ENCODE peak calls at places on chromosomes 5 and 9, in ten cellular contexts. T, V, N, U, G, E, Y, P, D and W are unnamed samples.

GRCh38 chr9:88179080-88179521 is 40.8 kb upstream of the SPATA31C2 start:
- DNase-seq in Y (no peak), T (no peak), E (no peak), G (no peak), N (no peak), V (no peak), U (no peak), D (no peak), P (no peak), W (no peak)

GRCh38 chr9:74496819-74497749 is at the start of gene RORB:
- DNase-seq in P (no peak), Y (peak; percentile 77), D (no peak), U (peak; percentile 23), E (peak; percentile 71), N (peak; percentile 16), V (peak; percentile 56), G (no peak), T (peak; percentile 4), W (peak; percentile 54)

GRCh38 chr5:91219803-91220371 is 163.2 kb downstream of the ARRDC3 start:
- DNase-seq in E (peak; percentile 67), D (no peak), V (no peak), Y (peak; percentile 35), U (no peak), T (no peak), G (peak; percentile 26), N (no peak), P (no peak), W (no peak)

GRCh38 chr5:80793354-80793753 is 138.6 kb upstream of the DHFR start:
- DNase-seq in V (no peak), G (no peak), Y (no peak), T (no peak), D (no peak), U (no peak), E (no peak), N (no peak), P (no peak), W (no peak)

GRCh38 chr9:121721770-121722169 is 70.3 kb downstream of the DAB2IP start:
- DNase-seq in N (no peak), T (no peak), V (no peak), G (no peak), U (peak; percentile 36), P (no peak), Y (no peak), E (no peak), D (no peak), W (no peak)

GRCh38 chr5:53071738-53072137 is 37.8 kb downstream of the MOCS2 start:
- DNase-seq in G (no peak), P (no peak), U (peak; percentile 27), T (no peak), E (peak; percentile 13), Y (no peak), N (no peak), D (no peak), V (no peak), W (no peak)

GRCh38 chr5:141514330-141515111 is 25.6 kb downstream of the PCDHGC5 start:
- DNase-seq in P (no peak), E (peak; percentile 70), D (no peak), V (no peak), T (no peak), U (peak; percentile 58), G (no peak), Y (peak; percentile 90), N (peak; percentile 35), W (no peak)

GRCh38 chr9:72305102-72305546 is 59.9 kb downstream of the ZFAND5 start:
- DNase-seq in U (peak; percentile 81), N (peak; percentile 67), E (peak; percentile 98), P (no peak), V (peak; percentile 67), Y (peak; percentile 72), G (peak; percentile 95), T (peak; percentile 60), D (peak; percentile 24), W (no peak)

DNA sequence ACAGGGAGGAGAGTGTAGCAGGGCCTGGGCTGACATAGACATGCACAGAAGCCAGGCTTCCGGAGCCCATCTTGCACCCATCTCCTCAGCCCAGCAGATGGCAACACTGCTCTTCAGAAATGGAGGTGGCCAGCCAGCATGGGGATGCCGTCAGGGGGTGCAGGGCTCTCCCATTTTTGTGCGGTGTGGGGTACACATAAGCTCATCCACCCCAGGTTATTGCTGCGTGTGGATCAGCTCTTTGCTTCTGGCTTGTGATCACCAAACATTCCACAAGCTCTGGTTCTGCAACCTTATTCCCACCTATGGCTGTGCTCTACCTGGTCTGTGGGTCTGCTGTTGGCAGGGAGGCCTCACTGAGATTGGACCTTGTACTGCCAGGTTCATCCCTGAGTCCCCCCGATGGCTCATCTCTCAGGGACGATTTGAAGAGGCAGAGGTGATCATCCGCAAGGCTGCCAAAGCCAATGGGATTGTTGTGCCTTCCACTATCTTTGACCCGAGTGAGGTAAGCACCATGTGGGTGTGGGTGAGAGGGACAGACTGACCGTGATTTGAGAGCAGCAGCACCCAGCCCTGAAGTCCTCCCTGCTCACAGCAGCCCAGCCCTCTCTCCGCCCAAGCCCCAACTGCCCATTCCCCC is 17.3 kb downstream of the SLC22A5 start:
- DNase-seq in P (no peak), D (no peak), Y (peak; percentile 76), N (no peak), G (peak; percentile 46), V (peak; percentile 45), U (peak; percentile 81), E (peak; percentile 88), T (no peak), W (no peak)
- TF ChIP-seq CTCF in P (peak; percentile 86), D (peak; percentile 76), Y (peak; percentile 91), N (peak; percentile 70), G (peak; percentile 82), V (peak; percentile 8), U (peak; percentile 91), E (peak; percentile 92), T (peak; percentile 88), W (peak; percentile 89)

GRCh38 chr5:31350395-31350794 is 156.9 kb downstream of the CDH6 start:
- DNase-seq in D (no peak), E (no peak), U (no peak), V (no peak), T (no peak), N (no peak), Y (no peak), P (no peak), G (no peak), W (no peak)

GRCh38 chr5:31359839-31360238 is 166.4 kb downstream of the CDH6 start:
- DNase-seq in N (no peak), V (no peak), Y (no peak), E (no peak), U (no peak), T (no peak), D (no peak), P (no peak), G (no peak), W (no peak)

GRCh38 chr5:31361234-31361633 is 167.7 kb downstream of the CDH6 start:
- DNase-seq in D (no peak), Y (peak; percentile 26), V (no peak), G (no peak), N (no peak), U (peak; percentile 77), E (peak; percentile 48), P (no peak), T (no peak), W (peak; percentile 83)

GRCh38 chr5:31357038-31357437 is 163.6 kb downstream of the CDH6 start:
- DNase-seq in U (no peak), E (no peak), D (no peak), N (no peak), T (no peak), G (no peak), Y (no peak), V (no peak), P (no peak), W (no peak)

GRCh38 chr5:31355337-31355736 is 161.9 kb downstream of the CDH6 start:
- DNase-seq in E (peak; percentile 5), U (no peak), D (no peak), Y (no peak), G (no peak), V (no peak), N (no peak), T (no peak), P (no peak), W (no peak)
- H3K4me3 ChIP-seq in E (no peak overlapping the region), U (no peak overlapping the region), D (no peak overlapping the region), Y (no peak overlapping the region), G (no peak overlapping the region), V (no peak overlapping the region), N (no peak overlapping the region), T (no peak overlapping the region), P (no peak overlapping the region), W (no peak overlapping the region)

GRCh38 chr5:81800797-81801196 is 49.9 kb upstream of the SSBP2 start:
- DNase-seq in V (no peak), E (no peak), N (no peak), U (no peak), P (no peak), T (no peak), D (no peak), G (no peak), Y (no peak), W (no peak)

GRCh38 chr5:81802020-81802419 is 51.1 kb upstream of the SSBP2 start:
- DNase-seq in V (no peak), G (no peak), N (no peak), T (no peak), U (no peak), P (no peak), E (no peak), Y (no peak), D (no peak), W (no peak)

GRCh38 chr5:81805086-81805485 is 54.2 kb upstream of the SSBP2 start:
- DNase-seq in N (no peak), Y (no peak), V (no peak), T (no peak), U (no peak), E (no peak), G (no peak), D (no peak), P (no peak), W (no peak)

GRCh38 chr5:81802625-81803024 is 51.7 kb upstream of the SSBP2 start:
- DNase-seq in Y (no peak), V (no peak), P (no peak), D (no peak), N (no peak), U (no peak), G (no peak), T (no peak), E (no peak), W (no peak)

DNA sequence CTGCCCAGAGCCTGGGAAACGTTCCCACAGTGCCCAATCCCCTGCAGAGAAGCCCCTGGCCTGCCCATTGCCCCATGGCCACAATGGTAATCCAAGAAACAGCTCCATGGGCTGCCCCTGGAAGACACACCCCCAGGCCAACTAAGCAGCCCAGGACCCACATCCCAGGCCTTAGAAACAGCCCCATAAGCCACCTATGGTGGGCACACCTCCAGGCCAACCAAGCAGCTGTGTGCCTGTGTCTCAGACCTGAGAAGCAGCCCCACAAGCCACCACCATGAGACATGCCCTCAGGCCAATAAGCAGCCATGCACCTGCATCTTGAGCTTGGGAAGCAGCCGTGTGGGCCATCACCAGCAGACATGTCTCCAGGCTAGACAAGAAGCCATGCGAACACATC is 52.9 kb upstream of the SSBP2 start:
- DNase-seq in P (no peak), V (no peak), T (no peak), D (no peak), U (no peak), G (no peak), N (no peak), E (no peak), Y (no peak), W (no peak)
- TF ChIP-seq CTCF in P (no peak), V (no peak), T (no peak), D (no peak), U (no peak), G (no peak), N (no peak), E (no peak), Y (no peak), W (no peak)

DNA sequence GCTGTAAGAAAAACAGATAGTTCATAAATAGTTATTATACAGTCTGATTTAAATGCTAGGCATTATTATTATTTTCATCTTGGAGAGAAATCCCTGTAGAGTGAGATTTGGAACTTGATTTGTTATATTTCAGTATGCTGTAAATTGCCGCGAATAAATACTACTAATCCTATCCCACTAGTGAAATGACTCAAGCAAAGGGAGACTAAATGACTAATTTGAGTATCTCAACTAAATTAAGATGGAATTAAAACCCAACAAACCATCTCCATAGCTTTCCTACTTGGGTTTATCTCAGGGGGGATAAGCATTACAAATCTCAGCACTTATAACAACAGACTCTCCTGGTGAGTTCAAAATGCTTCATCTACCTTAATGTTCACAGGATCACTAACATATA is 206.0 kb downstream of the MCTP1 start:
- DNase-seq in U (no peak), V (no peak), P (no peak), Y (no peak), D (no peak), E (no peak), N (no peak), G (no peak), T (no peak), W (no peak)
- H3K4me3 ChIP-seq in U (no peak overlapping the region), V (no peak overlapping the region), P (no peak overlapping the region), Y (no peak overlapping the region), D (no peak overlapping the region), E (no peak overlapping the region), N (no peak overlapping the region), G (no peak overlapping the region), T (peak overlapping the region; percentile 6), W (peak overlapping the region; percentile 75)